ENCODE peak calls at places on chromosomes 1 and 21, in seven cellular contexts. One of them, this sample, is unnamed.
A peak's percentile ranks its signal among the peaks of the same experiment; 100 is the strongest.

GRCh38 chr1:11783556-11783955 is 21.6 kb downstream of the C1orf167 start:
- DNase-seq in SK-N-SH: no peak
- DNase-seq in HepG2: no peak
- DNase-seq in K562: no peak
- DNase-seq in H1: no peak
- DNase-seq in GM12878: no peak
- DNase-seq in HCT116: no peak
- DNase-seq in this sample: no peak

GRCh38 chr1:66253330-66253921 is 280.5 kb upstream of the SGIP1 start:
- DNase-seq in H1: no peak
- DNase-seq in SK-N-SH: peak; percentile 50
- DNase-seq in GM12878: peak; percentile 55
- DNase-seq in K562: peak; percentile 32
- DNase-seq in HepG2: peak; percentile 26
- DNase-seq in HCT116: peak; percentile 65
- DNase-seq in this sample: peak; percentile 15

GRCh38 chr1:21318714-21319159 is 28.5 kb upstream of the ECE1 start:
- DNase-seq in HepG2: no peak
- DNase-seq in HCT116: no peak
- DNase-seq in K562: no peak
- DNase-seq in GM12878: no peak
- DNase-seq in H1: no peak
- DNase-seq in SK-N-SH: no peak
- DNase-seq in this sample: peak; percentile 16

GRCh38 chr1:45304311-45305081 is 22.2 kb upstream of the HPDL start:
- DNase-seq in SK-N-SH: peak; percentile 20
- DNase-seq in GM12878: no peak
- DNase-seq in HCT116: no peak
- DNase-seq in K562: peak; percentile 50
- DNase-seq in H1: peak; percentile 46
- DNase-seq in HepG2: peak; percentile 47
- DNase-seq in this sample: no peak

GRCh38 chr1:234613992-234614584 is 4.1 kb upstream of the IRF2BP2 start:
- DNase-seq in SK-N-SH: no peak
- DNase-seq in GM12878: no peak
- DNase-seq in H1: no peak
- DNase-seq in K562: no peak
- DNase-seq in HCT116: no peak
- DNase-seq in HepG2: no peak
- DNase-seq in this sample: no peak

GRCh38 chr1:87291107-87291506 is 37.6 kb upstream of the LMO4 start:
- DNase-seq in SK-N-SH: no peak
- DNase-seq in GM12878: no peak
- DNase-seq in HepG2: no peak
- DNase-seq in H1: no peak
- DNase-seq in K562: no peak
- DNase-seq in HCT116: no peak
- DNase-seq in this sample: no peak

GRCh38 chr21:46129846-46130651 is 25.3 kb downstream of the FTCD start:
- DNase-seq in HepG2: no peak
- DNase-seq in GM12878: no peak
- DNase-seq in HCT116: no peak
- DNase-seq in K562: no peak
- DNase-seq in SK-N-SH: no peak
- DNase-seq in H1: no peak
- DNase-seq in this sample: no peak

GRCh38 chr1:175245324-175245723 is 52.7 kb upstream of the KIAA0040 start:
- DNase-seq in HepG2: no peak
- DNase-seq in GM12878: no peak
- DNase-seq in H1: no peak
- DNase-seq in K562: no peak
- DNase-seq in SK-N-SH: no peak
- DNase-seq in HCT116: no peak
- DNase-seq in this sample: no peak

GRCh38 chr1:176878750-176879536 is 285.6 kb downstream of the ASTN1 start:
- DNase-seq in HCT116: no peak
- DNase-seq in SK-N-SH: no peak
- DNase-seq in HepG2: no peak
- DNase-seq in K562: peak; percentile 78
- DNase-seq in H1: peak; percentile 55
- DNase-seq in GM12878: no peak
- DNase-seq in this sample: no peak

GRCh38 chr1:113783254-113784103 is 24.2 kb upstream of the PHTF1 start:
- DNase-seq in SK-N-SH: no peak
- DNase-seq in HepG2: no peak
- DNase-seq in GM12878: peak; percentile 55
- DNase-seq in H1: no peak
- DNase-seq in K562: peak; percentile 49
- DNase-seq in HCT116: no peak
- DNase-seq in this sample: no peak

GRCh38 chr1:41431490-41432350 is 52.8 kb downstream of the EDN2 start:
- DNase-seq in SK-N-SH: peak; percentile 80
- DNase-seq in HCT116: no peak
- DNase-seq in HepG2: no peak
- DNase-seq in K562: no peak
- DNase-seq in GM12878: no peak
- DNase-seq in H1: no peak
- DNase-seq in this sample: no peak

GRCh38 chr1:35748326-35748725 is 21.5 kb downstream of the CLSPN start:
- DNase-seq in GM12878: no peak
- DNase-seq in HepG2: no peak
- DNase-seq in K562: no peak
- DNase-seq in SK-N-SH: no peak
- DNase-seq in HCT116: no peak
- DNase-seq in H1: no peak
- DNase-seq in this sample: peak; percentile 10

GRCh38 chr1:79188371-79188770 is 181.8 kb upstream of the ADGRL4 start:
- DNase-seq in GM12878: no peak
- DNase-seq in HCT116: no peak
- DNase-seq in HepG2: no peak
- DNase-seq in K562: no peak
- DNase-seq in H1: no peak
- DNase-seq in SK-N-SH: no peak
- DNase-seq in this sample: no peak

GRCh38 chr1:40423951-40424618 is 26.2 kb upstream of the ZFP69B start:
- DNase-seq in SK-N-SH: no peak
- DNase-seq in GM12878: no peak
- DNase-seq in HCT116: no peak
- DNase-seq in HepG2: no peak
- DNase-seq in H1: no peak
- DNase-seq in K562: no peak
- DNase-seq in this sample: no peak

GRCh38 chr1:205456383-205456867 is 580 bp upstream of the BLACAT1 start:
- DNase-seq in HCT116: no peak
- DNase-seq in K562: no peak
- DNase-seq in HepG2: no peak
- DNase-seq in H1: peak; percentile 76
- DNase-seq in GM12878: no peak
- DNase-seq in SK-N-SH: peak; percentile 59
- DNase-seq in this sample: no peak

GRCh38 chr1:93751391-93752250 is 70.0 kb upstream of the BCAR3 start:
- DNase-seq in K562: no peak
- DNase-seq in H1: no peak
- DNase-seq in GM12878: no peak
- DNase-seq in HepG2: no peak
- DNase-seq in SK-N-SH: no peak
- DNase-seq in HCT116: no peak
- DNase-seq in this sample: no peak

GRCh38 chr1:185869590-185869989 is 135.4 kb downstream of the HMCN1 start:
- DNase-seq in HCT116: no peak
- DNase-seq in H1: no peak
- DNase-seq in SK-N-SH: no peak
- DNase-seq in HepG2: no peak
- DNase-seq in K562: no peak
- DNase-seq in GM12878: no peak
- DNase-seq in this sample: no peak

GRCh38 chr1:151851886-151852285 is 1.6 kb downstream of the THEM5 start:
- DNase-seq in H1: no peak
- DNase-seq in HepG2: no peak
- DNase-seq in K562: no peak
- DNase-seq in SK-N-SH: no peak
- DNase-seq in GM12878: no peak
- DNase-seq in HCT116: no peak
- DNase-seq in this sample: no peak

GRCh38 chr1:2021550-2021949 is 2.4 kb downstream of the GABRD start:
- DNase-seq in HCT116: no peak
- DNase-seq in H1: no peak
- DNase-seq in GM12878: no peak
- DNase-seq in K562: no peak
- DNase-seq in HepG2: no peak
- DNase-seq in SK-N-SH: no peak
- DNase-seq in this sample: no peak
- TF ChIP-seq JUND in HCT116: no peak
- TF ChIP-seq JUND in H1: no peak
- TF ChIP-seq JUND in GM12878: no peak
- TF ChIP-seq JUND in K562: no peak
- TF ChIP-seq JUND in HepG2: no peak
- TF ChIP-seq JUND in SK-N-SH: no peak
- TF ChIP-seq JUND in this sample: no peak

GRCh38 chr1:19006000-19006399 is 49.5 kb upstream of the IFFO2 start:
- DNase-seq in SK-N-SH: no peak
- DNase-seq in K562: peak; percentile 11
- DNase-seq in HCT116: peak; percentile 7
- DNase-seq in H1: no peak
- DNase-seq in HepG2: no peak
- DNase-seq in GM12878: no peak
- DNase-seq in this sample: no peak

GRCh38 chr1:19007491-19008441 is 51.3 kb upstream of the IFFO2 start:
- DNase-seq in HCT116: no peak
- DNase-seq in K562: peak; percentile 29
- DNase-seq in SK-N-SH: peak; percentile 48
- DNase-seq in H1: peak; percentile 22
- DNase-seq in GM12878: no peak
- DNase-seq in HepG2: peak; percentile 82
- DNase-seq in this sample: peak; percentile 30

GRCh38 chr1:19000065-19000464 is 43.6 kb upstream of the IFFO2 start:
- DNase-seq in GM12878: no peak
- DNase-seq in H1: no peak
- DNase-seq in HCT116: no peak
- DNase-seq in SK-N-SH: no peak
- DNase-seq in K562: no peak
- DNase-seq in HepG2: peak; percentile 80
- DNase-seq in this sample: no peak

GRCh38 chr1:19006837-19007271 is 50.4 kb upstream of the IFFO2 start:
- DNase-seq in K562: peak; percentile 3
- DNase-seq in HCT116: no peak
- DNase-seq in HepG2: peak; percentile 56
- DNase-seq in SK-N-SH: no peak
- DNase-seq in GM12878: no peak
- DNase-seq in H1: peak; percentile 33
- DNase-seq in this sample: no peak

GRCh38 chr1:19003371-19004290 is 47.2 kb upstream of the IFFO2 start:
- DNase-seq in HepG2: no peak
- DNase-seq in HCT116: no peak
- DNase-seq in H1: peak; percentile 11
- DNase-seq in GM12878: no peak
- DNase-seq in SK-N-SH: no peak
- DNase-seq in K562: peak; percentile 71
- DNase-seq in this sample: no peak
- TF ChIP-seq JUND in HepG2: no peak
- TF ChIP-seq JUND in HCT116: no peak
- TF ChIP-seq JUND in H1: no peak
- TF ChIP-seq JUND in GM12878: no peak
- TF ChIP-seq JUND in SK-N-SH: no peak
- TF ChIP-seq JUND in K562: peak; percentile 95
- TF ChIP-seq JUND in this sample: no peak

GRCh38 chr1:91550961-91551360 is 50.3 kb downstream of the CDC7 start:
- DNase-seq in HCT116: no peak
- DNase-seq in K562: no peak
- DNase-seq in SK-N-SH: no peak
- DNase-seq in H1: no peak
- DNase-seq in GM12878: no peak
- DNase-seq in HepG2: no peak
- DNase-seq in this sample: no peak

GRCh38 chr1:91546876-91547275 is 46.2 kb downstream of the CDC7 start:
- DNase-seq in H1: peak; percentile 59
- DNase-seq in SK-N-SH: peak; percentile 23
- DNase-seq in HCT116: no peak
- DNase-seq in GM12878: no peak
- DNase-seq in K562: no peak
- DNase-seq in HepG2: no peak
- DNase-seq in this sample: no peak

GRCh38 chr1:91549041-91549735 is 48.5 kb downstream of the CDC7 start:
- DNase-seq in GM12878: no peak
- DNase-seq in SK-N-SH: no peak
- DNase-seq in HCT116: no peak
- DNase-seq in K562: no peak
- DNase-seq in H1: no peak
- DNase-seq in HepG2: no peak
- DNase-seq in this sample: no peak

GRCh38 chr1:91546301-91546581 is 45.6 kb downstream of the CDC7 start:
- DNase-seq in HepG2: no peak
- DNase-seq in H1: no peak
- DNase-seq in K562: no peak
- DNase-seq in HCT116: no peak
- DNase-seq in GM12878: no peak
- DNase-seq in SK-N-SH: peak; percentile 68
- DNase-seq in this sample: no peak

GRCh38 chr1:91548382-91549040 is 47.9 kb downstream of the CDC7 start:
- DNase-seq in SK-N-SH: no peak
- DNase-seq in HCT116: no peak
- DNase-seq in H1: no peak
- DNase-seq in HepG2: no peak
- DNase-seq in K562: no peak
- DNase-seq in GM12878: no peak
- DNase-seq in this sample: no peak
- TF ChIP-seq JUND in SK-N-SH: no peak
- TF ChIP-seq JUND in HCT116: no peak
- TF ChIP-seq JUND in H1: no peak
- TF ChIP-seq JUND in HepG2: no peak
- TF ChIP-seq JUND in K562: no peak
- TF ChIP-seq JUND in GM12878: no peak
- TF ChIP-seq JUND in this sample: no peak

DNA sequence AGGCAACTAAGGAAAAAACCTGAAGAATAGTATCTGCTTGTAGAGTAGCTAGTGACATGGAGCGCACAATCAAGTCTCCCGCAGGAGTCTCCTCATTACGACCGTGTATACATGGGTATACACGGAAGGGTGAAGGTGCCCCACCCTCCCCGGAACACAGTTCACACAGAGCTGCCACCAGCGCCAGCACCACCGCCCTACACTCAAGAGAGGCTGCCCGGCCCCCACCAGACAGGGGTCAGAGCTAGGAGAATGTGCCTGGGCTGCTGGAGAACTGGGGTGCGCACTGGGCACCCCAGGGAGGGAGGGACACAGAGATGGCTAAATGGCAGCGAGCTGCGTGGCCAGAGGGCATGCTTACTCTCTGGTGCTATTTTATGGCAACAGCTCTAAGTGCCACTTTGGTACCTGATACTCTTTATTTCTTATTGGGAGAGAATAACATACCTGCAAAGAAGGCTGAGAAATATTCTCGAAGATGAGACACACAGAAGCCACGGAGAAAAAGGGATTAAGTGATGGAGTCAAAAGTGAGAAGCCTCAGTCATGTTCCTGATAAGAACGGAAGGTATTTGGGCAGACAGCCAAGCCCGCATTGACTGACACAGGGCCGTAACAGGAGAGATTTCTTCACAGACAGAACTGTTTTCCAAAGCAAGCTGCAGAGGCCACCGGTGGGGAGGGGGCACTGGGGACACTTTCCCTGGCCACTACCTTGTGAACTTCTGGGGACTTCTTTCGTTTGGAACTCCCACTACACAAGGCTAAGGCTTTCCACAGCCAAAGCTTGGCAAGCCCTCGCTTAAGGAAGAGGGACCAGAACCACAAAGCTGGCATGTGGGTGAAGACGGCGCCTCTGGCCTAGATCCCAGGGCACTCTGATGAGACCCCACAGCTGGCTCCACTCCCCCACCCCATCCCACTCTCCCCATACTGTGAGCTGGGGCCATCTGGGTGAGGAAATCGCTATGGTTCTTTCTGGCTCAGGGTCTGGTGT is 108.0 kb downstream of the PGBD5 start:
- DNase-seq in HepG2: peak; percentile 50
- DNase-seq in GM12878: no peak
- DNase-seq in K562: no peak
- DNase-seq in H1: no peak
- DNase-seq in HCT116: no peak
- DNase-seq in SK-N-SH: peak; percentile 37
- DNase-seq in this sample: no peak
- TF ChIP-seq JUND in HepG2: no peak
- TF ChIP-seq JUND in GM12878: no peak
- TF ChIP-seq JUND in K562: no peak
- TF ChIP-seq JUND in H1: no peak
- TF ChIP-seq JUND in HCT116: no peak
- TF ChIP-seq JUND in SK-N-SH: no peak
- TF ChIP-seq JUND in this sample: no peak

This sample was measured in T47D.